ENCODE peak calls at places on chromosomes 16 and 17, in ten cellular contexts. A is activated T-helper 1 cell treated with anti-CD3 and anti-CD28 coated beads, Interleukin-12 subunit alpha, Interleukin-12 subunit beta, Interleukin-2, Interleukin-4 antibody, amounts not matched to agents 30 ng/mL and 10 ng/mL and 1 ng/mL, durations not matched to agents 14 hours and 24 hours and 36 hours; Y is AG09309; W is tibial artery; R is mesendoderm; Z is GM13977; V is activated CD4-positive, alpha-beta T cell treated with anti-CD3 and anti-CD28 coated beads for 4 hours; M is NCI-H1048; Q is left cardiac atrium; K is neural progenitor cell. P is an unnamed sample.

GRCh38 chr17:38885728-38886642 is 16.1 kb downstream of the LASP1 start:
- DNase-seq in A (no peak), Y (no peak), W (no peak), R (peak), Z (no peak), V (no peak), M (no peak), Q (no peak), K (peak), P (peak)

GRCh38 chr16:53608094-53608493 is 95.6 kb downstream of the RPGRIP1L start:
- DNase-seq in A (no peak), Y (no peak), W (no peak), R (no peak), Z (no peak), V (no peak), M (no peak), Q (no peak), K (no peak), P (no peak)

GRCh38 chr16:10923650-10924214 is 18.5 kb downstream of the DEXI start:
- DNase-seq in A (no peak), Y (no peak), W (peak), R (no peak), Z (no peak), V (no peak), M (no peak), Q (peak), K (no peak), P (no peak)

GRCh38 chr17:50864747-50865059 is 1.5 kb downstream of the TOB1 start:
- DNase-seq in A (no peak), Y (no peak), W (no peak), R (no peak), Z (no peak), V (no peak), M (no peak), Q (no peak), K (peak), P (no peak)

GRCh38 chr17:80951121-80952090 is 40.2 kb upstream of the CHMP6 start:
- DNase-seq in A (no peak), Y (no peak), W (no peak), R (no peak), Z (no peak), V (no peak), M (no peak), Q (peak), K (no peak), P (no peak)

GRCh38 chr17:80034654-80034976 is 1.1 kb downstream of the TBC1D16 start:
- DNase-seq in A (no peak), Y (no peak), W (no peak), R (no peak), Z (no peak), V (no peak), M (no peak), Q (no peak), K (no peak), P (no peak)

GRCh38 chr17:80847506-80848230 is 144.0 kb upstream of the CHMP6 start:
- DNase-seq in A (peak), Y (no peak), W (peak), R (no peak), Z (no peak), V (peak), M (no peak), Q (no peak), K (no peak), P (no peak)

GRCh38 chr17:63171428-63172205 is 205.6 kb downstream of the TANC2 start:
- DNase-seq in A (no peak), Y (no peak), W (no peak), R (no peak), Z (no peak), V (no peak), M (peak), Q (no peak), K (no peak), P (no peak)

GRCh38 chr17:59341922-59342321 is 10.5 kb downstream of the YPEL2 start:
- DNase-seq in A (no peak), Y (no peak), W (no peak), R (no peak), Z (no peak), V (no peak), M (no peak), Q (no peak), K (no peak), P (no peak)

GRCh38 chr17:79814966-79815835 is 18.3 kb upstream of the CBX8 start:
- DNase-seq in A (no peak), Y (no peak), W (no peak), R (no peak), Z (no peak), V (no peak), M (no peak), Q (peak), K (peak), P (peak)

GRCh38 chr16:12158428-12158827 is 181.9 kb downstream of the SNX29 start:
- DNase-seq in A (no peak), Y (peak), W (no peak), R (no peak), Z (no peak), V (no peak), M (no peak), Q (no peak), K (no peak), P (no peak)

GRCh38 chr17:31550389-31551056 is 159.0 kb downstream of the RAB11FIP4 start:
- DNase-seq in A (no peak), Y (no peak), W (no peak), R (no peak), Z (no peak), V (no peak), M (no peak), Q (no peak), K (no peak), P (no peak)

GRCh38 chr16:81464279-81464678 is 19.7 kb downstream of the CMIP start:
- DNase-seq in A (no peak), Y (no peak), W (no peak), R (no peak), Z (no peak), V (no peak), M (no peak), Q (no peak), K (no peak), P (no peak)

P was measured in islet precursor cell.